ENCODE peak calls at places on chromosomes 3 and 15, in six cellular contexts. F is A673, L is body of pancreas, O is GM20000, M is endodermal cell, V is HFF-Myc. N is an unnamed sample.

GRCh38 chr15:55710286-55710685 is 32.7 kb downstream of the PRTG start:
- DNase-seq in F (peak), L (no peak), O (no peak), M (no peak), V (no peak), N (no peak)

GRCh38 chr15:78979456-78980320 is 34.8 kb upstream of the CTSH start:
- DNase-seq in F (peak), L (peak), O (peak), M (peak), V (peak), N (peak)

GRCh38 chr3:196740476-196741400 is 1.1 kb downstream of the PAK2 start:
- DNase-seq in F (peak), L (peak), O (no peak), M (no peak), V (no peak), N (no peak)

GRCh38 chr15:72740202-72740601 is 43.4 kb downstream of the ADPGK start:
- DNase-seq in F (no peak), L (no peak), O (peak), M (no peak), V (no peak), N (no peak)

GRCh38 chr15:42110367-42110766 is 16.0 kb upstream of the PLA2G4D start:
- DNase-seq in F (no peak), L (no peak), O (no peak), M (no peak), V (no peak), N (no peak)

GRCh38 chr3:105429034-105429762 is 62.5 kb downstream of the ALCAM start:
- DNase-seq in F (no peak), L (no peak), O (no peak), M (no peak), V (no peak), N (no peak)

GRCh38 chr3:139571744-139572143 is 32.2 kb upstream of the RBP1 start:
- DNase-seq in F (no peak), L (no peak), O (no peak), M (no peak), V (no peak), N (no peak)

GRCh38 chr3:129615751-129616281 is 9.3 kb upstream of the PLXND1 start:
- DNase-seq in F (no peak), L (no peak), O (no peak), M (no peak), V (no peak), N (peak)

GRCh38 chr3:47250309-47251060 is 32.1 kb downstream of the KIF9 start:
- DNase-seq in F (peak), L (peak), O (peak), M (peak), V (no peak), N (peak)

GRCh38 chr15:95266481-95267061 is 1035.2 kb downstream of the MCTP2 start:
- DNase-seq in F (no peak), L (no peak), O (no peak), M (no peak), V (no peak), N (no peak)

GRCh38 chr15:71278989-71279756 is 163.9 kb downstream of the THSD4 start:
- DNase-seq in F (peak), L (peak), O (no peak), M (no peak), V (peak), N (peak)

GRCh38 chr3:48016336-48016973 is at the start of gene MAP4:
- DNase-seq in F (peak), L (no peak), O (no peak), M (no peak), V (no peak), N (no peak)

GRCh38 chr15:49423906-49424520 is 971 bp downstream of the FGF7 start:
- DNase-seq in F (no peak), L (no peak), O (no peak), M (no peak), V (no peak), N (no peak)

GRCh38 chr3:60017631-60018030 is 967.8 kb upstream of the CFAP20DC start:
- DNase-seq in F (no peak), L (no peak), O (peak), M (no peak), V (no peak), N (no peak)

GRCh38 chr3:18442743-18443669 is 17.9 kb upstream of the SATB1 start:
- DNase-seq in F (no peak), L (no peak), O (peak), M (no peak), V (no peak), N (no peak)

GRCh38 chr3:65039754-65040210 is 352.0 kb upstream of the ADAMTS9 start:
- DNase-seq in F (no peak), L (no peak), O (no peak), M (peak), V (no peak), N (no peak)

DNA sequence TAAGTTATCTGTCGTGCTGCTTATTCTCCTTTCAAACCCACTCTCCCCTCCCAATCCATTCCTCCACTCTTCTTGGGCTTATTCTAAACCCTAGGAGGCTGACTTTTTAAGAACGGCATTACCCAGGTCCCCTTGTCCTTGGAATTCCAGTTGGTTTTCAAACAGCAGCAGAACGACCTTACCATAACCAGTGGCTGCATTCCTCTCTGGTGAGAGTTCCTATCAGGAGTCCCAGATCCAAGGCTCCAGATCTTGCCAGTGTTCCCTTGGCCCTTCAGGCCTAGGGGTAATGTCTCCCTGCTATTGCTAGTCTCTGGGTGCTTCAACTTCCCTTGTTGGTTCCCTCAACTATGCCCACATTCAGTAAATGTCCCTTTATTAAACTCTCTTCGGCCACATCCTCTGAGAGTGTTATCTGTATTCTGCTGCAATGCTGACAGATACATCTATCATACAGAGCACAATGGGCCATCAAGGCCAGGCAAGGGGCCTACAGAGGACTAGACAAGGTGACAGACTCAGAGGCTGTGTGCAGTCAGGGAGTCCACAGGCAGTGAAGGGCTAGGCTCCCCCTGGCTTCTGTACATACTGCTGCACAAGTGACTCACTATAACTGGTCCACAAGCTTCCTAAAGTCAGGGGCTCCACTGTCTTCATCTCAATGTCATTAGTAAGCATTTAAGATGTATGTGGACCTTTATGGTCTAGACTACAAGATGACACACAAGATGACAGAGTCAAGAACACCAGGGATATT is 10.1 kb downstream of the LYSMD2 start:
- DNase-seq in F (no peak), L (no peak), O (no peak), M (no peak), V (no peak), N (no peak)
- TF ChIP-seq CTCF in F (peak), L (no peak), O (no peak), M (peak), V (peak), N (no peak)

DNA sequence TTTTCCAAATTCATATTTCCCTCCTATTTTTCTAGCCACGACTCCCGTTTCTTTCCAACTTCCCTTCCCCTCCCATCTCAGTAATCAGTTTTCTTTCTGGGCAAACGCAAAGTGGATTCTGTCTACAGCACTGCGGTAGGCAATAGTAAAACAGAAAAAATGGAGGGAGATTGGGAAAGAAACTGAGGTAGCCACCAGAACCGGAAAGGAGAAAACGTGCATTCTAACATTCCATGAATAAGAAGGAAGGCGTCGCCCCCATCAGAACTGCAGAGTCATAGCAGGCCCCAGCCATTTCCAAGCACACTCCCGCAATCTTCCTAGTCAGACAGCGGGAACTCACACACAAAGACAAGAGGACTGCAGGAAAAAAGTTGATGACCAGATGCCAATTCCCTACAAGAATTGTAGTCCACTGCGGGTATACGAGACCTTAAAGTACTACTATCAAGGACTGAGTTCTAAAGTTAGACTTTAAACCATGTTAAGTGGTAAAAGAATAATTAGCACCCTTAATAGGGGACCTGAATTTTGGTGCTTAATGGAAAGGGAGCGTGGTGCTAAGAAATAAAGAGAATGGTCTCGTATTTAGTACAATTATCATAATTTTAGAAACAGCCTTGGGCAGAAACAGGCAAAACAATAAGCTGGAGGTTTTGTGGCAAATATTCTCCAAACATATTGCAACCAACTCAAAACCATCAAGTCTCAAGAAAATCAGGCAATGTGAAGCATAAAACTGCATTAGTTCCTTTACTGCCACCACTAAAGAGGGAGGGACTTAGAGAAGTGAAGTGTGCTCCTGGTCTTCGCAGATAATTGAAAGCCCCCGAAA is 1.4 kb downstream of the PFN2 start:
- DNase-seq in F (peak), L (peak), O (no peak), M (peak), V (peak), N (peak)
- TF ChIP-seq CTCF in F (peak), L (no peak), O (no peak), M (no peak), V (no peak), N (peak)

DNA sequence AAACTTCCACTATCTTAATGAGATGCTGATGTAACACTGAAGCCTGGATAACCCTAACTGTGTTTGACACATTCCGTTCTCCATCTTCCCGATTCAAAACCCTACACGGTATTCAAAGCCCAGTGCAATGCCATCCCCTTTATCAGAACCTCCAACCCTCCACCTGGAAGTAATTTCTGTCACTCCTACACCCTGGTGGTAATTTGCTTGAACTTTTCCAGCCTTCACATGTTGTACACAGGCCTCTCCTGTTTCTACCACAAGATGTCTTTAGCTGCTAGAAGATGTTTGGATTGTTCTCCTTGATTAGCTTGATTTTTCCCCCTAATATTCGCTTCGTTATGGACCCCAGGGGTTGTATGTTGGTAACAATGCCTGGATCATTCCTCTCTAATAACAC is 208.9 kb downstream of the CHST2 start:
- DNase-seq in F (peak), L (no peak), O (no peak), M (no peak), V (peak), N (no peak)
- TF ChIP-seq CTCF in F (no peak), L (no peak), O (no peak), M (peak), V (peak), N (no peak)

GRCh38 chr3:101865751-101866509 is 16.6 kb downstream of the NFKBIZ start:
- DNase-seq in F (no peak), L (peak), O (no peak), M (peak), V (no peak), N (no peak)
- TF ChIP-seq CTCF in F (no peak), L (peak), O (no peak), M (peak), V (no peak), N (no peak)

DNA sequence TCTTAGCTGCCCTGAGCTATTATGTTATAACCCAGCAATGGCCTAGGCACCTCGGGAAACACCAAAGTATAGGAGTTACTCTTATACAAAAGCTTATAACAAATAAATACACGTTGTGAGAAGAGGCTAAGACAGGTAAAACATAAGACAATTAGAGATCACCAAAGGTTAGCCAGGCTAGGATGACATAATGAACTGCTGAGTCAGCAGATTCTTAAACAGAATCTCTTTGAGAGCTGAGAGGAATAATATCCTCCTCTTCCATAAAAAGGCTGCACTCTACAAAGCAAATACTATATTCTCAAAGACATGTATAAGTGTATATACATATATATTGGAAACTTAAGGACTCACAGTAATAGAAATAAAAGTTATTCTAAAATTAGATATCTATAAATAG is 37.2 kb downstream of the GOLIM4 start:
- DNase-seq in F (no peak), L (no peak), O (no peak), M (no peak), V (no peak), N (no peak)
- TF ChIP-seq CTCF in F (no peak), L (no peak), O (no peak), M (no peak), V (no peak), N (no peak)

DNA sequence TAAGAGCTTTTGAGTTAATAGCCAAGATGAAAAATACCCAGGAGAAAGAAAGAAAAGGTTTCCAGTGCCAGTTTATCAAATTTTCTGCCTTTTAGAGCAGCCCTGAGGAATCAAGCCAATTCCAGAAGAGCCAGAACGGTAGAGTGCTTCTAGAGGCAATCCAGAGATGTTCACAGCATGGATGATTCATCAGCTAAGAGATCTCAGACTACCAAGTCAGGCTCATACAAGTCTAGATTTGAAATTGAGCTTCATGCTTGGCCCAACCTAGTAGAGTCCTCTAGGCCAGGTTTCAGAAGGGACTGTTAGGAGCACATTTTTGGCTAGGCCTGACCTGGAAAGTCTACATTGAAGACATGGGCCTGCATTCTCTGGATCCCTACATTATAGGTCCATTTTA is 15.5 kb downstream of the WDR48 start:
- DNase-seq in F (no peak), L (no peak), O (no peak), M (no peak), V (no peak), N (no peak)
- TF ChIP-seq CTCF in F (no peak), L (no peak), O (no peak), M (no peak), V (no peak), N (no peak)

GRCh38 chr3:169813757-169814517 is 1.2 kb upstream of the LRRC34 start:
- DNase-seq in F (peak), L (peak), O (peak), M (peak), V (no peak), N (no peak)
- TF ChIP-seq CTCF in F (peak), L (peak), O (peak), M (peak), V (peak), N (peak)

DNA sequence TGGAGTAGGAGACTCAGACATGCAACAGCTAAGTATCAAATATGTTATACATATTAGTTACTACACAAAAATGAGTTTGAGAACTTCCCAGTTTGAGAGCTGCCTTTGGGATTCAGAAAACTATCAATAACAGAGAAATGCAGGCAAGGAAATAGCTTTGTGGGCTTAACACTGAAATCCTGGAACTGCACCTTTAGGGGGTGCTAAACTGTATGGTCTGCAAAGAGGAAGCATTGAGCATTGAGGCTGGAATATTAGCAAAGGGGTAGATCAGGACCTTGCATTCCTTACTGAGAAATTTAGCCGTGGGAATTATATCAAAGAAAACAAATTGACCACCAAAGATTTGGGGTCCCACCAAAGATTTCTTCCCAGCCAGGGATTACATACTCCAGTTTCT is 580.0 kb downstream of the ZNF385D start:
- DNase-seq in F (no peak), L (no peak), O (no peak), M (peak), V (no peak), N (no peak)
- TF ChIP-seq CTCF in F (peak), L (no peak), O (no peak), M (peak), V (peak), N (peak)